ENCODE peak calls at places on chromosomes 3 and 15, in ten cellular contexts. H is hepatocyte, D is dorsolateral prefrontal cortex, M is breast epithelium, R is epithelial cell of esophagus, O is AG09309, P is thyroid gland, W is psoas muscle, C is tibial artery, S is neuronal stem cell. Z is an unnamed sample.

GRCh38 chr3:160616311-160616710 is 50.9 kb upstream of the KPNA4 start:
- DNase-seq in H (no peak), D (no peak), M (no peak), R (no peak), O (no peak), P (no peak), W (no peak), C (no peak), S (no peak), Z (no peak)

GRCh38 chr3:23537006-23537620 is 268.6 kb upstream of the UBE2E1 start:
- DNase-seq in H (no peak), D (no peak), M (no peak), R (no peak), O (no peak), P (no peak), W (no peak), C (no peak), S (peak), Z (no peak)

GRCh38 chr3:62229908-62230307 is 143.4 kb downstream of the FEZF2 start:
- DNase-seq in H (no peak), D (no peak), M (no peak), R (peak), O (no peak), P (no peak), W (no peak), C (no peak), S (no peak), Z (peak)

GRCh38 chr3:20478407-20478806 is 292.4 kb upstream of the SGO1 start:
- DNase-seq in H (no peak), D (no peak), M (no peak), R (no peak), O (no peak), P (no peak), W (no peak), C (no peak), S (no peak), Z (no peak)

GRCh38 chr3:160010578-160010977 is 21.9 kb downstream of the IL12A start:
- DNase-seq in H (no peak), D (no peak), M (no peak), R (no peak), O (no peak), P (no peak), W (no peak), C (no peak), S (no peak), Z (no peak)

GRCh38 chr3:169104541-169104940 is 559.0 kb downstream of the MECOM start:
- DNase-seq in H (no peak), D (no peak), M (no peak), R (peak), O (no peak), P (no peak), W (no peak), C (no peak), S (no peak), Z (no peak)

GRCh38 chr3:181354140-181354539 is 357.6 kb upstream of the SOX2 start:
- DNase-seq in H (no peak), D (no peak), M (no peak), R (peak), O (no peak), P (no peak), W (no peak), C (no peak), S (no peak), Z (no peak)

GRCh38 chr3:4827767-4828166 is 151.5 kb upstream of the BHLHE40 start:
- DNase-seq in H (no peak), D (no peak), M (no peak), R (no peak), O (no peak), P (no peak), W (no peak), C (no peak), S (no peak), Z (no peak)

GRCh38 chr3:183591881-183592521 is 36.5 kb upstream of the KLHL6 start:
- DNase-seq in H (no peak), D (no peak), M (no peak), R (peak), O (no peak), P (no peak), W (no peak), C (no peak), S (no peak), Z (no peak)

GRCh38 chr15:45064386-45064785 is 41.4 kb downstream of the SORD start:
- DNase-seq in H (no peak), D (no peak), M (no peak), R (no peak), O (no peak), P (no peak), W (no peak), C (no peak), S (no peak), Z (no peak)

GRCh38 chr3:28101672-28102071 is 139.7 kb upstream of the CMC1 start:
- DNase-seq in H (peak), D (no peak), M (no peak), R (no peak), O (no peak), P (no peak), W (no peak), C (no peak), S (no peak), Z (no peak)

GRCh38 chr3:54653456-54654195 is 274.2 kb downstream of the LRTM1 start:
- DNase-seq in H (no peak), D (no peak), M (no peak), R (peak), O (no peak), P (no peak), W (no peak), C (no peak), S (no peak), Z (no peak)

GRCh38 chr3:72241525-72241924 is 456.6 kb upstream of the PROK2 start:
- DNase-seq in H (no peak), D (no peak), M (no peak), R (no peak), O (no peak), P (no peak), W (no peak), C (no peak), S (no peak), Z (no peak)

GRCh38 chr3:98612996-98613517 is 19.6 kb upstream of the CPOX start:
- DNase-seq in H (no peak), D (no peak), M (no peak), R (peak), O (no peak), P (no peak), W (no peak), C (no peak), S (no peak), Z (no peak)

GRCh38 chr3:129975332-129976090 is 991 bp downstream of the TRH start:
- DNase-seq in H (peak), D (no peak), M (no peak), R (no peak), O (no peak), P (peak), W (no peak), C (no peak), S (no peak), Z (no peak)

GRCh38 chr15:71780349-71780976 is 29.9 kb upstream of the NR2E3 start:
- DNase-seq in H (peak), D (no peak), M (no peak), R (peak), O (peak), P (peak), W (no peak), C (peak), S (peak), Z (peak)

GRCh38 chr3:16179771-16180736 is 5.6 kb downstream of the GALNT15 start:
- DNase-seq in H (no peak), D (no peak), M (no peak), R (no peak), O (no peak), P (no peak), W (no peak), C (no peak), S (no peak), Z (no peak)

GRCh38 chr3:33901862-33902563 is 103.6 kb downstream of the PDCD6IP start:
- DNase-seq in H (no peak), D (no peak), M (no peak), R (peak), O (no peak), P (no peak), W (no peak), C (no peak), S (no peak), Z (no peak)

GRCh38 chr15:92611995-92612745 is 43.4 kb downstream of the FAM174B start:
- DNase-seq in H (no peak), D (peak), M (peak), R (no peak), O (no peak), P (no peak), W (no peak), C (peak), S (no peak), Z (no peak)

DNA sequence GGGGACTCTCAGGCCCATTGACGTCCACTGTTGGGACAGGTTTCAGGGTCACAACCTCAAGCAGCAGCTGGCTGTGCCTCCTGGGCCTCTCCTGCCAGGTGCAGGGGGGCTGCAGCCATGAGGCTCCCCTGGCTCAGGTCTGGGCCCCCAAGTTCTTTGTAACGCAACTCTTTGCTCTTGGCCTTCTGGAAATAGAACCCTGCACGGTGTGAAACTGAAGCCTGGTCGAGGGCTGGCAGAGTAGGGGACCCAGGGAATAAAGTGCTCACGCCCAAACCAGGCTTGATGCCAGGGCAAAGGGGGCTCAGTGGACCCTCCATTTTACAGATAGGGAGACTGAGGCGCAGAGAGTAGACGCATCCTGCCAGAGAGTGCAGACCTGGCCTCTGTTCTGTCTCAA is 771 bp downstream of the CALML4 start:
- DNase-seq in H (no peak), D (no peak), M (no peak), R (no peak), O (no peak), P (no peak), W (no peak), C (no peak), S (no peak), Z (no peak)
- H3K4me3 ChIP-seq in H (no peak), D (no peak), M (peak), R (no peak), O (no peak), P (no peak), W (peak), C (no peak), S (no peak), Z (peak)

GRCh38 chr3:25665646-25666136 is 984 bp upstream of the TOP2B start:
- DNase-seq in H (no peak), D (no peak), M (no peak), R (no peak), O (no peak), P (no peak), W (no peak), C (no peak), S (no peak), Z (no peak)
- H3K4me3 ChIP-seq in H (peak), D (peak), M (peak), R (peak), O (no peak), P (no peak), W (peak), C (peak), S (peak), Z (no peak)

DNA sequence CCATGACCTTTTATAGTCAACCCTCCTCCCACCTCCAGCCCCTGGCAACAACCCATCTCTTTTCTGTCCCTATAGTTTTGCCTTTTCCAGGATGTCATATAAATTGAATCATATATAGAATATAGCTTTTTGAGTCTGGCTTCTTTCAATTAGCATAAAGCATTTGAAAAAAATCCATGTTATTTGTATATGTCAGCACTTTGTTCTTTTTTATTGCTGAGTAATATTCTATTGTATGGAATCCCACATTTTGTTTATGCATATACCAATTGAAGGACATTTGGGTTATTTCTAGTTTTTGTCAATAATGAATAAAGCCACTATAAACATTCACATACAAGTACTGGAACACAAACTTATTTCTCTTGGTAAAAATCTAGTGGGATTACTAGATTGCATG is 58.0 kb upstream of the SSR3 start:
- DNase-seq in H (no peak), D (no peak), M (no peak), R (no peak), O (no peak), P (no peak), W (no peak), C (no peak), S (no peak), Z (no peak)
- H3K4me3 ChIP-seq in H (no peak), D (no peak), M (no peak), R (no peak), O (no peak), P (no peak), W (no peak), C (no peak), S (no peak), Z (no peak)

GRCh38 chr15:47675735-47676134 is 41.6 kb upstream of the SEMA6D start:
- DNase-seq in H (no peak), D (no peak), M (no peak), R (no peak), O (no peak), P (no peak), W (no peak), C (no peak), S (no peak), Z (no peak)

GRCh38 chr15:47678047-47678446 is 39.3 kb upstream of the SEMA6D start:
- DNase-seq in H (no peak), D (no peak), M (no peak), R (peak), O (no peak), P (no peak), W (no peak), C (no peak), S (no peak), Z (no peak)

GRCh38 chr15:47674576-47675232 is 42.6 kb upstream of the SEMA6D start:
- DNase-seq in H (no peak), D (no peak), M (no peak), R (no peak), O (no peak), P (no peak), W (no peak), C (no peak), S (peak), Z (no peak)

GRCh38 chr15:47670365-47670764 is 46.9 kb upstream of the SEMA6D start:
- DNase-seq in H (no peak), D (no peak), M (no peak), R (no peak), O (no peak), P (no peak), W (no peak), C (no peak), S (no peak), Z (no peak)

GRCh38 chr15:47673343-47673761 is 44.0 kb upstream of the SEMA6D start:
- DNase-seq in H (peak), D (no peak), M (no peak), R (peak), O (no peak), P (no peak), W (no peak), C (no peak), S (no peak), Z (no peak)
- H3K4me3 ChIP-seq in H (no peak), D (no peak), M (no peak), R (no peak), O (no peak), P (no peak), W (no peak), C (no peak), S (no peak), Z (no peak)

DNA sequence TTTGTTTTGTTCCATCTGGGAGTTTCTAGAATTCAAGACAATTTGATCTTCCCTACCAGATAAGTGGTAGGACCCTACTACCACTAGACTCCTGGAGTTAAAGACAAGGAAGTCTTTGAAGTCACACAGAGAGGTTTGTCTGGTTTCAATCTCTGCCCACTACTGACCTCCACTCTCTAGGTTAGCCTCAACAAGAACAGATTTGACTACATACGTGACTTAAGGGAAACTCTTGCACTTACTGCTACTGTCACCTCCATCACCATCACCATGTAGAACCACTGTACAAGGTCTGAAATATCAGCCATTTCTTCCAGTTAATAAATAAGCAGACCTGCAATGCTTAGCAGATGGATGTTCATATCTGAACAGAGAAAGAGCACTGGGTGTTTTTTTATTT is 148.3 kb upstream of the ARHGEF26 start:
- DNase-seq in H (no peak), D (no peak), M (no peak), R (no peak), O (no peak), P (no peak), W (no peak), C (no peak), S (no peak), Z (no peak)
- H3K4me3 ChIP-seq in H (no peak), D (no peak), M (no peak), R (no peak), O (no peak), P (no peak), W (no peak), C (no peak), S (no peak), Z (no peak)

GRCh38 chr3:187568171-187568570 is 102.0 kb downstream of the SST start:
- DNase-seq in H (no peak), D (no peak), M (no peak), R (no peak), O (no peak), P (no peak), W (no peak), C (no peak), S (no peak), Z (no peak)
- H3K4me3 ChIP-seq in H (no peak), D (no peak), M (no peak), R (no peak), O (no peak), P (no peak), W (no peak), C (no peak), S (no peak), Z (no peak)